ENCODE peak calls at places on chromosomes 12 and 14, in six cellular contexts. D is heart right ventricle, C is upper lobe of right lung, X is AG04450, O is fibroblast of lung, U is K562. T is an unnamed sample.
A peak's percentile ranks its signal among the peaks of the same experiment; 100 is the strongest.

GRCh38 chr14:42095155-42095554 is 488.5 kb downstream of the LRFN5 start:
- DNase-seq in D (no peak), C (peak; percentile 57), X (no peak), O (no peak), U (no peak), T (no peak)

GRCh38 chr14:79299162-79299561 is 912.1 kb downstream of the DIO2 start:
- DNase-seq in D (no peak), C (no peak), X (no peak), O (no peak), U (no peak), T (no peak)

GRCh38 chr12:21656931-21657335 is 709 bp downstream of the LDHB start:
- DNase-seq in D (peak; percentile 43), C (peak; percentile 66), X (no peak), O (peak; percentile 50), U (peak; percentile 18), T (peak; percentile 33)

GRCh38 chr12:41795910-41796309 is 348.8 kb downstream of the GXYLT1 start:
- DNase-seq in D (no peak), C (no peak), X (no peak), O (no peak), U (no peak), T (no peak)

GRCh38 chr12:113384778-113385177 is 18.9 kb downstream of the SDS start:
- DNase-seq in D (no peak), C (no peak), X (no peak), O (no peak), U (no peak), T (no peak)

GRCh38 chr14:35985504-35986218 is 159.5 kb downstream of the BRMS1L start:
- DNase-seq in D (no peak), C (no peak), X (no peak), O (no peak), U (no peak), T (no peak)

GRCh38 chr12:76688627-76689026 is 75.3 kb upstream of the ZDHHC17 start:
- DNase-seq in D (no peak), C (no peak), X (no peak), O (no peak), U (peak; percentile 18), T (no peak)

GRCh38 chr14:73786632-73786941 is 65.0 kb upstream of the PTGR2 start:
- DNase-seq in D (peak; percentile 44), C (peak; percentile 81), X (no peak), O (peak; percentile 49), U (no peak), T (no peak)

GRCh38 chr12:58412466-58412865 is 471.1 kb downstream of the ATP23 start:
- DNase-seq in D (no peak), C (no peak), X (no peak), O (no peak), U (no peak), T (no peak)

GRCh38 chr14:33709286-33709685 is 241.6 kb downstream of the EGLN3 start:
- DNase-seq in D (no peak), C (no peak), X (no peak), O (peak; percentile 80), U (no peak), T (no peak)

GRCh38 chr12:76259660-76260389 is 88.4 kb downstream of the BBS10 start:
- DNase-seq in D (no peak), C (no peak), X (peak; percentile 72), O (peak; percentile 92), U (no peak), T (peak; percentile 96)

GRCh38 chr14:61570188-61570960 is 124.9 kb upstream of the HIF1A start:
- DNase-seq in D (no peak), C (no peak), X (no peak), O (peak; percentile 91), U (no peak), T (no peak)

GRCh38 chr12:80175307-80175930 is 76.1 kb downstream of the OTOGL start:
- DNase-seq in D (no peak), C (no peak), X (no peak), O (peak; percentile 37), U (no peak), T (peak; percentile 79)

GRCh38 chr14:22472935-22473854 is 115.8 kb downstream of the DAD1 start:
- DNase-seq in D (peak; percentile 40), C (no peak), X (no peak), O (no peak), U (peak; percentile 33), T (peak; percentile 51)

GRCh38 chr12:117874842-117875434 is 93.9 kb downstream of the KSR2 start:
- DNase-seq in D (peak; percentile 60), C (peak; percentile 84), X (peak; percentile 13), O (peak; percentile 42), U (peak; percentile 67), T (peak; percentile 32)

GRCh38 chr14:29529418-29529817 is 398.2 kb downstream of the PRKD1 start:
- DNase-seq in D (no peak), C (no peak), X (no peak), O (no peak), U (peak; percentile 3), T (no peak)

GRCh38 chr14:38755036-38755435 is 348.0 kb downstream of the SEC23A start:
- DNase-seq in D (no peak), C (no peak), X (no peak), O (peak; percentile 37), U (no peak), T (no peak)

GRCh38 chr12:50637870-50638481 is 125.9 kb upstream of the ATF1 start:
- DNase-seq in D (no peak), C (no peak), X (no peak), O (peak; percentile 50), U (peak; percentile 43), T (peak; percentile 66)

GRCh38 chr14:58626441-58626840 is 11.3 kb upstream of the DACT1 start:
- DNase-seq in D (no peak), C (no peak), X (no peak), O (peak; percentile 70), U (no peak), T (peak; percentile 32)

GRCh38 chr12:848519-849191 is 96.3 kb downstream of the WNK1 start:
- DNase-seq in D (no peak), C (no peak), X (no peak), O (peak; percentile 59), U (no peak), T (no peak)

DNA sequence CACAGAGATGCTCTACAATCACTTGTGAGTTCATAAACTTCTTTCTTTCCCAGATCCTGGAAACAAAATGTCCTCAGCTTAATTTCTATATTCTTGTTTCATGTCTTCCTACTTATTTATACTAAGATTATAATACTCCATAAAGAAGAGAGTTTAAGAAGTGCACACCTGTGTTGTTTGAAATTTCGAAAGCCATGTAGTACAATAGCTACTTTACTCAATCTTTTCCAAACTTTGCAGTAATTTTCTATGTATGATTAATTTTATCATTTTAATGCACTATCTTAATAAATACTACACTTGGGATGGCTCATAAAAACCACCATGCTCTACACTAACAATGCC is 300 bp upstream of the TTC5 start:
- DNase-seq in D (no peak), C (no peak), X (no peak), O (no peak), U (no peak), T (no peak)
- H3K4me3 ChIP-seq in D (peak overlapping the region; percentile 81), C (peak overlapping the region; percentile 65), X (no peak overlapping the region), O (peak overlapping the region; percentile 87), U (peak overlapping the region; percentile 64), T (no peak overlapping the region)

GRCh38 chr12:131384544-131384855 is 326.4 kb upstream of the SFSWAP start:
- DNase-seq in D (no peak), C (no peak), X (no peak), O (no peak), U (no peak), T (no peak)
- H3K27me3 ChIP-seq in D (no peaks in the 10 kb centered on the region), C (peaks cover 44% of the 10 kb centered on the region), X (no peaks in the 10 kb centered on the region), O (no peaks in the 10 kb centered on the region), U (peaks cover 62% of the 10 kb centered on the region), T (no peaks in the 10 kb centered on the region)

GRCh38 chr12:122813310-122813713 is 21.9 kb upstream of the HIP1R start:
- DNase-seq in D (no peak), C (no peak), X (no peak), O (no peak), U (no peak), T (no peak)
- TF ChIP-seq CTCF in D (no peak), C (no peak), X (no peak), O (no peak), U (no peak), T (no peak)

GRCh38 chr12:49297695-49298060 is 2.7 kb downstream of the PRPH start:
- DNase-seq in D (no peak), C (no peak), X (no peak), O (no peak), U (no peak), T (no peak)
- H3K4me3 ChIP-seq in D (peak overlapping the region; percentile 22), C (no peak overlapping the region), X (no peak overlapping the region), O (no peak overlapping the region), U (peak overlapping the region; percentile 17), T (no peak overlapping the region)

GRCh38 chr14:77864085-77864484 is 64.2 kb downstream of the ADCK1 start:
- DNase-seq in D (no peak), C (no peak), X (no peak), O (no peak), U (peak; percentile 16), T (no peak)

GRCh38 chr14:77866932-77867331 is 67.0 kb downstream of the ADCK1 start:
- DNase-seq in D (no peak), C (no peak), X (no peak), O (no peak), U (no peak), T (no peak)

GRCh38 chr14:77867476-77867875 is 67.6 kb downstream of the ADCK1 start:
- DNase-seq in D (no peak), C (no peak), X (no peak), O (no peak), U (no peak), T (no peak)

GRCh38 chr14:77864580-77864979 is 64.7 kb downstream of the ADCK1 start:
- DNase-seq in D (no peak), C (no peak), X (no peak), O (no peak), U (no peak), T (no peak)

GRCh38 chr14:77865455-77865854 is 65.5 kb downstream of the ADCK1 start:
- DNase-seq in D (no peak), C (no peak), X (no peak), O (no peak), U (no peak), T (no peak)
- H3K27me3 ChIP-seq in D (no peaks in the 10 kb centered on the region), C (no peaks in the 10 kb centered on the region), X (no peaks in the 10 kb centered on the region), O (no peaks in the 10 kb centered on the region), U (no peaks in the 10 kb centered on the region), T (no peaks in the 10 kb centered on the region)

DNA sequence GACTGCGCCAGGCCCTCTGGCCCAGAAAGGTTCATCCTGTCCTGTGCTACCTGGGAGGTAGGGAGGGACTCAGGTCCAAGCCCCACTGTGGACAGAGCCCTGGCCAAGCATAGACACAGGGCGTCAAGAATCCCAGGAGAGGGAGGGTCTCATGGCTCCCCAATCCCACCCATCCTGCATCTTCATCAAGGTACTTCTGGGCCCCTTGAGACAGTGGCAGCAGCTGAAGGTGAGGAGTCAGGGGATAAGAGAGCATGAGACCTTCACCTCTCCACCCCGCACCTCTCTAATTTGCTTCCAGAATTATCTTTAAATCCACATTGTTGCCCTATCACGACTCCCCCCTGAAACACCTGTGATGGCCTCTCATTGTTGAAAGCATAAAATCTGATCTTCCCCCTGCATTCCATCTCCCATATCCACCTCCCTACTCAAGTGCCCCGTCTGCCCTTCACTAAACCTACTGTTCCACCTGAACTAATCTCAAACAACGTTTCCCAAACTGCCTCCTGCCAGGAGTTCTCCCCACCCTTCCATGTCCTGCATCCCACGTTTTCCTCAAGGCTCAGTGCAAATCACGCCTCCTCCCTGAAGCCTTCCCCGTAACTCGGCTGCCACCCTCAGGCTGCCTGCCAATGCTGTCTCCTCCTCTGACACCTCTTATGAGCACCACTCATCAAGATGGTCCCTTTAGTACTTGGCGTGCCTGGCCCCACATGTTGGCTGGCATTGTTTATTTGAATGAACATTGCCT is 27.1 kb downstream of the KRT18 start:
- DNase-seq in D (no peak), C (peak; percentile 72), X (no peak), O (no peak), U (no peak), T (peak; percentile 48)
- TF ChIP-seq CTCF in D (no peak), C (peak; percentile 13), X (no peak), O (no peak), U (peak; percentile 73), T (peak; percentile 51)